ENCODE peak calls at places on chromosome 17, in nine cellular contexts. E is central memory CD8-positive, alpha-beta T cell; M is stimulated activated CD8-positive, alpha-beta memory T cell treated with anti-CD3 and anti-CD28 coated beads, Interleukin-12 subunit alpha, Interleukin-12 subunit beta, amount 100 ng/mL, for 4 hours; I is SK-N-DZ; T is EL; B is kidney tubule cell; C is Daoy; V is foreskin keratinocyte; G is A549. W is an unnamed sample.

GRCh38 chr17:40564883-40565744 is at the start of gene CCR7:
- DNase-seq in E (peak; percentile 68), M (peak; percentile 67), I (no peak), T (no peak), B (no peak), C (peak; percentile 7), V (no peak), G (no peak), W (no peak)

GRCh38 chr17:1676401-1676800 is 8.3 kb downstream of the PRPF8 start:
- DNase-seq in E (no peak), M (no peak), I (no peak), T (no peak), B (no peak), C (no peak), V (no peak), G (no peak), W (no peak)

GRCh38 chr17:39699818-39700147 is at the start of gene ERBB2:
- DNase-seq in E (no peak), M (no peak), I (no peak), T (peak; percentile 83), B (peak; percentile 87), C (peak; percentile 72), V (peak; percentile 42), G (peak; percentile 93), W (no peak)

GRCh38 chr17:57699751-57700186 is 45.3 kb downstream of the CCDC182 start:
- DNase-seq in E (no peak), M (no peak), I (peak; percentile 82), T (no peak), B (no peak), C (no peak), V (no peak), G (no peak), W (no peak)

GRCh38 chr17:6177941-6178694 is 107.9 kb downstream of the WSCD1 start:
- DNase-seq in E (no peak), M (no peak), I (no peak), T (no peak), B (no peak), C (no peak), V (no peak), G (no peak), W (no peak)

GRCh38 chr17:4657678-4658077 is 16.2 kb upstream of the ALOX15 start:
- DNase-seq in E (no peak), M (no peak), I (no peak), T (no peak), B (no peak), C (no peak), V (no peak), G (no peak), W (no peak)

GRCh38 chr17:70677783-70678647 is 508.7 kb downstream of the KCNJ2 start:
- DNase-seq in E (no peak), M (no peak), I (no peak), T (no peak), B (no peak), C (no peak), V (no peak), G (no peak), W (no peak)

GRCh38 chr17:71638668-71639067 is 482.2 kb upstream of the SOX9 start:
- DNase-seq in E (no peak), M (no peak), I (no peak), T (no peak), B (no peak), C (no peak), V (no peak), G (no peak), W (no peak)

GRCh38 chr17:2700031-2700490 is 11.5 kb downstream of the CLUH start:
- DNase-seq in E (no peak), M (no peak), I (no peak), T (no peak), B (no peak), C (no peak), V (no peak), G (no peak), W (no peak)

GRCh38 chr17:19785854-19786253 is 37.8 kb upstream of the ALDH3A1 start:
- DNase-seq in E (no peak), M (no peak), I (no peak), T (no peak), B (no peak), C (no peak), V (no peak), G (no peak), W (no peak)

GRCh38 chr17:15341385-15341849 is at the start of gene TEKT3:
- DNase-seq in E (no peak), M (no peak), I (peak; percentile 61), T (peak; percentile 81), B (peak; percentile 73), C (peak; percentile 91), V (no peak), G (peak; percentile 90), W (peak; percentile 55)

GRCh38 chr17:10149573-10150399 is 48.6 kb downstream of the GAS7 start:
- DNase-seq in E (no peak), M (no peak), I (no peak), T (peak; percentile 83), B (peak; percentile 49), C (peak; percentile 87), V (peak; percentile 37), G (no peak), W (peak; percentile 49)

GRCh38 chr17:4544135-4544651 is 11.0 kb downstream of the MYBBP1A start:
- DNase-seq in E (no peak), M (no peak), I (no peak), T (no peak), B (no peak), C (no peak), V (no peak), G (no peak), W (no peak)

GRCh38 chr17:3870871-3871306 is 22.0 kb downstream of the CAMKK1 start:
- DNase-seq in E (no peak), M (no peak), I (no peak), T (no peak), B (no peak), C (peak; percentile 70), V (no peak), G (no peak), W (peak; percentile 56)

GRCh38 chr17:17147821-17148220 is 58.3 kb downstream of the PLD6 start:
- DNase-seq in E (no peak), M (no peak), I (no peak), T (no peak), B (no peak), C (peak; percentile 36), V (no peak), G (no peak), W (no peak)

GRCh38 chr17:61568219-61569072 is 22.6 kb downstream of the NACA2 start:
- DNase-seq in E (no peak), M (no peak), I (no peak), T (no peak), B (peak; percentile 2), C (no peak), V (peak; percentile 42), G (peak; percentile 94), W (no peak)

GRCh38 chr17:81509687-81510523 is 2.7 kb downstream of the ACTG1 start:
- DNase-seq in E (no peak), M (no peak), I (no peak), T (peak; percentile 47), B (peak; percentile 29), C (peak; percentile 20), V (no peak), G (no peak), W (no peak)

GRCh38 chr17:44522883-44523671 is 19.9 kb upstream of the GPATCH8 start:
- DNase-seq in E (no peak), M (no peak), I (peak; percentile 68), T (peak; percentile 73), B (peak; percentile 73), C (peak; percentile 47), V (no peak), G (peak; percentile 84), W (peak; percentile 77)

GRCh38 chr17:72120878-72121163 is at the start of gene SOX9:
- DNase-seq in E (no peak), M (no peak), I (peak; percentile 79), T (peak; percentile 96), B (peak; percentile 97), C (peak; percentile 98), V (peak; percentile 90), G (peak; percentile 100), W (peak; percentile 15)

GRCh38 chr17:5843366-5844026 is 226.7 kb upstream of the WSCD1 start:
- DNase-seq in E (no peak), M (no peak), I (no peak), T (no peak), B (no peak), C (no peak), V (no peak), G (no peak), W (no peak)

GRCh38 chr17:48795444-48796162 is 21.4 kb downstream of the TTLL6 start:
- DNase-seq in E (no peak), M (no peak), I (no peak), T (peak; percentile 87), B (peak; percentile 94), C (peak; percentile 48), V (no peak), G (peak; percentile 92), W (no peak)

GRCh38 chr17:48202945-48203344 is 95.4 kb downstream of the SNX11 start:
- DNase-seq in E (no peak), M (no peak), I (no peak), T (peak; percentile 48), B (no peak), C (no peak), V (no peak), G (no peak), W (no peak)

GRCh38 chr17:43367588-43368242 is 31.1 kb upstream of the ARL4D start:
- DNase-seq in E (no peak), M (no peak), I (peak; percentile 91), T (peak; percentile 96), B (peak; percentile 96), C (peak; percentile 92), V (peak; percentile 63), G (peak; percentile 90), W (peak; percentile 74)

GRCh38 chr17:35028531-35029262 is 34.8 kb downstream of the RFFL start:
- DNase-seq in E (no peak), M (no peak), I (no peak), T (no peak), B (peak; percentile 48), C (no peak), V (no peak), G (no peak), W (no peak)

GRCh38 chr17:43540821-43541674 is 5.1 kb downstream of the ETV4 start:
- DNase-seq in E (no peak), M (no peak), I (no peak), T (no peak), B (no peak), C (peak; percentile 32), V (no peak), G (no peak), W (no peak)

GRCh38 chr17:57257911-57258885 is 1.9 kb downstream of the MSI2 start:
- DNase-seq in E (no peak), M (no peak), I (no peak), T (no peak), B (peak; percentile 8), C (no peak), V (no peak), G (no peak), W (no peak)

GRCh38 chr17:56838687-56839086 is 4.7 kb downstream of the DGKE start:
- DNase-seq in E (no peak), M (no peak), I (no peak), T (no peak), B (no peak), C (no peak), V (no peak), G (no peak), W (peak; percentile 32)

GRCh38 chr17:57356153-57356721 is 99.9 kb downstream of the MSI2 start:
- DNase-seq in E (no peak), M (no peak), I (no peak), T (no peak), B (no peak), C (no peak), V (no peak), G (no peak), W (no peak)

GRCh38 chr17:17059301-17059890 is 17.1 kb downstream of the MPRIP start:
- DNase-seq in E (no peak), M (no peak), I (no peak), T (no peak), B (no peak), C (no peak), V (no peak), G (no peak), W (no peak)

GRCh38 chr17:62075308-62075815 is 10.3 kb upstream of the MED13 start:
- DNase-seq in E (no peak), M (no peak), I (no peak), T (no peak), B (no peak), C (peak; percentile 70), V (no peak), G (no peak), W (no peak)

GRCh38 chr17:60390223-60390622 is 1.7 kb downstream of the USP32 start:
- DNase-seq in E (no peak), M (no peak), I (no peak), T (peak; percentile 83), B (peak; percentile 57), C (peak; percentile 41), V (no peak), G (no peak), W (peak; percentile 39)